ENCODE peak calls at places on chromosomes 12 and 14, in six cellular contexts. One of them, this sample, is unnamed.

GRCh38 chr12:52947738-52948423 is 1.0 kb upstream of the KRT18 start:
- DNase-seq in sigmoid colon: no peak
- DNase-seq in ovary: no peak
- DNase-seq in body of pancreas: no peak
- DNase-seq in right lobe of liver: no peak
- DNase-seq in HCT116: no peak
- DNase-seq in this sample: no peak

GRCh38 chr12:107612508-107612907 is 73.1 kb upstream of the PWP1 start:
- DNase-seq in sigmoid colon: no peak
- DNase-seq in ovary: no peak
- DNase-seq in body of pancreas: no peak
- DNase-seq in right lobe of liver: no peak
- DNase-seq in HCT116: no peak
- DNase-seq in this sample: no peak

GRCh38 chr14:100096656-100097055 is 31.4 kb downstream of the EVL start:
- DNase-seq in sigmoid colon: no peak
- DNase-seq in ovary: no peak
- DNase-seq in body of pancreas: no peak
- DNase-seq in right lobe of liver: no peak
- DNase-seq in HCT116: no peak
- DNase-seq in this sample: no peak

GRCh38 chr12:75979181-75979580 is 52.4 kb downstream of the PHLDA1 start:
- DNase-seq in sigmoid colon: no peak
- DNase-seq in ovary: no peak
- DNase-seq in body of pancreas: no peak
- DNase-seq in right lobe of liver: no peak
- DNase-seq in HCT116: no peak
- DNase-seq in this sample: no peak

GRCh38 chr14:57069702-57070101 is 199.0 kb downstream of the EXOC5 start:
- DNase-seq in sigmoid colon: no peak
- DNase-seq in ovary: no peak
- DNase-seq in body of pancreas: no peak
- DNase-seq in right lobe of liver: no peak
- DNase-seq in HCT116: no peak
- DNase-seq in this sample: no peak

GRCh38 chr12:52243774-52244614 is 11.0 kb downstream of the KRT7 start:
- DNase-seq in sigmoid colon: peak
- DNase-seq in ovary: peak
- DNase-seq in body of pancreas: peak
- DNase-seq in right lobe of liver: no peak
- DNase-seq in HCT116: no peak
- DNase-seq in this sample: peak

GRCh38 chr14:99689266-99690236 is 5.5 kb downstream of the CYP46A1 start:
- DNase-seq in sigmoid colon: peak
- DNase-seq in ovary: no peak
- DNase-seq in body of pancreas: no peak
- DNase-seq in right lobe of liver: no peak
- DNase-seq in HCT116: no peak
- DNase-seq in this sample: peak

GRCh38 chr12:4653257-4653656 is 4.3 kb downstream of the NDUFA9 start:
- DNase-seq in sigmoid colon: no peak
- DNase-seq in ovary: no peak
- DNase-seq in body of pancreas: no peak
- DNase-seq in right lobe of liver: no peak
- DNase-seq in HCT116: no peak
- DNase-seq in this sample: no peak

GRCh38 chr14:38255408-38255672 is 553 bp downstream of the CLEC14A start:
- DNase-seq in sigmoid colon: no peak
- DNase-seq in ovary: no peak
- DNase-seq in body of pancreas: no peak
- DNase-seq in right lobe of liver: peak
- DNase-seq in HCT116: no peak
- DNase-seq in this sample: no peak

GRCh38 chr12:101992091-101992490 is 69.7 kb downstream of the WASHC3 start:
- DNase-seq in sigmoid colon: no peak
- DNase-seq in ovary: no peak
- DNase-seq in body of pancreas: no peak
- DNase-seq in right lobe of liver: no peak
- DNase-seq in HCT116: no peak
- DNase-seq in this sample: no peak
- TF ChIP-seq POLR2A in sigmoid colon: no peak
- TF ChIP-seq POLR2A in ovary: no peak
- TF ChIP-seq POLR2A in body of pancreas: no peak
- TF ChIP-seq POLR2A in right lobe of liver: no peak
- TF ChIP-seq POLR2A in HCT116: no peak
- TF ChIP-seq POLR2A in this sample: no peak

GRCh38 chr12:47927346-47927745 is 22.6 kb upstream of the VDR start:
- DNase-seq in sigmoid colon: no peak
- DNase-seq in ovary: no peak
- DNase-seq in body of pancreas: no peak
- DNase-seq in right lobe of liver: no peak
- DNase-seq in HCT116: no peak
- DNase-seq in this sample: no peak

GRCh38 chr12:47920913-47921312 is 16.1 kb upstream of the VDR start:
- DNase-seq in sigmoid colon: peak
- DNase-seq in ovary: no peak
- DNase-seq in body of pancreas: no peak
- DNase-seq in right lobe of liver: no peak
- DNase-seq in HCT116: no peak
- DNase-seq in this sample: no peak

GRCh38 chr12:47921907-47922306 is 17.1 kb upstream of the VDR start:
- DNase-seq in sigmoid colon: no peak
- DNase-seq in ovary: no peak
- DNase-seq in body of pancreas: no peak
- DNase-seq in right lobe of liver: no peak
- DNase-seq in HCT116: no peak
- DNase-seq in this sample: no peak
- TF ChIP-seq CTCF in sigmoid colon: no peak
- TF ChIP-seq CTCF in ovary: no peak
- TF ChIP-seq CTCF in body of pancreas: no peak
- TF ChIP-seq CTCF in right lobe of liver: no peak
- TF ChIP-seq CTCF in HCT116: no peak
- TF ChIP-seq CTCF in this sample: no peak

DNA sequence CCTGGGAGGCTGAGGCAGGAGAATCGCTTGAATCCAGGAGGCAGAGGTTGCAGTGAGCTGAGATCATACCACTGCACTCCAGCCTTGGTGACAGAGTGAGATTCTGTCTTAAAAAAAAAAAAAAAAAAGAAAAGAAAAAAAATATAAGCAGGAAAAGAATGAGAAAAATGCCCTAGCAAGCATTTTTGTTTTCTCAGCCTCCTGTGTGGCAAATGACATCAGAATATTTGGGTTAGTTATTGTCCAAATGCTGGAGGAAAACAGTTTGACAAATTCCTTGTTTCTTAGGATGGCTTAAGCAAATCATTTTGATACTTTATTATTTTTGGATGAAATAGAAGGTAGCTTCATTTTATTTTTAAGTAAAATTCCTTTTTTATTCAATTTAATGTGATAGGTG is 7.5 kb upstream of the PTPRR start:
- DNase-seq in sigmoid colon: no peak
- DNase-seq in ovary: no peak
- DNase-seq in body of pancreas: no peak
- DNase-seq in right lobe of liver: no peak
- DNase-seq in HCT116: no peak
- DNase-seq in this sample: no peak
- H3K4me3 ChIP-seq in sigmoid colon: no peak
- H3K4me3 ChIP-seq in ovary: no peak
- H3K4me3 ChIP-seq in body of pancreas: no peak
- H3K4me3 ChIP-seq in right lobe of liver: no peak
- H3K4me3 ChIP-seq in HCT116: no peak
- H3K4me3 ChIP-seq in this sample: no peak

GRCh38 chr12:106120578-106121105 is 18.1 kb downstream of the NUAK1 start:
- DNase-seq in sigmoid colon: no peak
- DNase-seq in ovary: no peak
- DNase-seq in body of pancreas: peak
- DNase-seq in right lobe of liver: peak
- DNase-seq in HCT116: no peak
- DNase-seq in this sample: no peak
- TF ChIP-seq POLR2A in sigmoid colon: no peak
- TF ChIP-seq POLR2A in ovary: no peak
- TF ChIP-seq POLR2A in body of pancreas: no peak
- TF ChIP-seq POLR2A in right lobe of liver: no peak
- TF ChIP-seq POLR2A in HCT116: no peak
- TF ChIP-seq POLR2A in this sample: no peak

GRCh38 chr14:105260826-105261438 is 12.6 kb downstream of the BTBD6 start:
- DNase-seq in sigmoid colon: no peak
- DNase-seq in ovary: no peak
- DNase-seq in body of pancreas: no peak
- DNase-seq in right lobe of liver: no peak
- DNase-seq in HCT116: no peak
- DNase-seq in this sample: no peak
- TF ChIP-seq CTCF in sigmoid colon: no peak
- TF ChIP-seq CTCF in ovary: no peak
- TF ChIP-seq CTCF in body of pancreas: no peak
- TF ChIP-seq CTCF in right lobe of liver: no peak
- TF ChIP-seq CTCF in HCT116: no peak
- TF ChIP-seq CTCF in this sample: no peak

GRCh38 chr14:61438860-61439765 is 117.7 kb downstream of the PRKCH start:
- DNase-seq in sigmoid colon: no peak
- DNase-seq in ovary: no peak
- DNase-seq in body of pancreas: peak
- DNase-seq in right lobe of liver: no peak
- DNase-seq in HCT116: no peak
- DNase-seq in this sample: peak
- H3K4me3 ChIP-seq in sigmoid colon: no peak
- H3K4me3 ChIP-seq in ovary: no peak
- H3K4me3 ChIP-seq in body of pancreas: no peak
- H3K4me3 ChIP-seq in right lobe of liver: peak
- H3K4me3 ChIP-seq in HCT116: peak
- H3K4me3 ChIP-seq in this sample: no peak

DNA sequence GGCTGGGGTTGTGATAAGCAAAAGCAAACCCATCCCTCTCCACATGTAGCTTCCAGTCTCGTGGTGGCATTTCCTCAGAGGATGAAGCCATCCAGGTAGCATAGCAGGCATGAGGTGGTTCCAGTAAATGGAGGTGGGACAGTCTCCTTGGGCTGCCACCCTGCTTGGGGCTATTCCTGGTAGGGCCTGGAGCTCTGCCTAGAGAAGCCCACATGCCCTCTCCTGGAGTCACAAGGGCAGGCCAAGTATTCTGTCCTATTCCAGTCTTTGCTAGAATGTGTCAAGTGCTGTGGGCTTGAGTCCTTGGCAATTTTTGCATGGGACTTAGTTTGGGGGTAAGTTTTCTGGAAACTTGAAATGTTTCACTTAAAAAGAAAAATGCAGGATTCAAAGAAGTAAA is 469.9 kb downstream of the DPF3 start:
- DNase-seq in sigmoid colon: no peak
- DNase-seq in ovary: no peak
- DNase-seq in body of pancreas: no peak
- DNase-seq in right lobe of liver: no peak
- DNase-seq in HCT116: no peak
- DNase-seq in this sample: no peak
- TF ChIP-seq POLR2A in sigmoid colon: no peak
- TF ChIP-seq POLR2A in ovary: no peak
- TF ChIP-seq POLR2A in body of pancreas: no peak
- TF ChIP-seq POLR2A in right lobe of liver: no peak
- TF ChIP-seq POLR2A in HCT116: no peak
- TF ChIP-seq POLR2A in this sample: no peak

DNA sequence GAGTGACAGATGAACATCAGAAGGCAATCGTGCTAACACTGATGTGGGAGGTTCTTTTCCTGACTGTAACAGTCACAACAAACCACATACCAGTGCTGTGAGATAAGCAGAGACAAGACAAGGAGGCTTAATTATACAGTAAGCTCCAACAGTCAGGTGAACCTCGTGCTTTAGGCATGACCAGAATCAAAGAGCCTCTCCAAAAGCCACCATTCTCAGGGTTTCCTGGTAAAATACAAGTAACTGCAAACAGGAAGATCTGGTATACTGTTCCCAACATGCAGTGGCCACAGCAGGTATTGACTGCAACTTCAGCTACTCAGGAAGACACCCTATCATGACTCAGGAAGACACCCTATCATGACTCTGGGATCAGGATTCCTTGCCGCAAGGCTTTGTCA is 47.3 kb upstream of the GTF2A1 start:
- DNase-seq in sigmoid colon: no peak
- DNase-seq in ovary: no peak
- DNase-seq in body of pancreas: no peak
- DNase-seq in right lobe of liver: no peak
- DNase-seq in HCT116: no peak
- DNase-seq in this sample: no peak
- TF ChIP-seq CTCF in sigmoid colon: no peak
- TF ChIP-seq CTCF in ovary: no peak
- TF ChIP-seq CTCF in body of pancreas: no peak
- TF ChIP-seq CTCF in right lobe of liver: no peak
- TF ChIP-seq CTCF in HCT116: no peak
- TF ChIP-seq CTCF in this sample: no peak

This sample was measured in lower leg skin.